ENCODE peak calls at places on chromosome 7, in eight cellular contexts. O is H9, S is cardiac muscle cell, Y is GM12865, T is AG10803, G is adrenal gland, C is lower leg skin, A is bronchial epithelial cell. V is an unnamed sample.

GRCh38 chr7:76512941-76513816 is 2.8 kb downstream of the UPK3B start:
- DNase-seq in O (peak; percentile 76), S (peak; percentile 20), Y (no peak), T (no peak), G (no peak), C (no peak), A (no peak), V (peak; percentile 32)

GRCh38 chr7:99617187-99617781 is 538 bp downstream of the ZSCAN25 start:
- DNase-seq in O (no peak), S (no peak), Y (no peak), T (no peak), G (no peak), C (peak; percentile 12), A (no peak), V (no peak)

GRCh38 chr7:117283371-117283770 is 39.5 kb downstream of the WNT2 start:
- DNase-seq in O (no peak), S (no peak), Y (no peak), T (peak; percentile 90), G (no peak), C (no peak), A (peak; percentile 64), V (no peak)

GRCh38 chr7:128909605-128910568 is 622 bp downstream of the KCP start:
- DNase-seq in O (peak; percentile 88), S (no peak), Y (no peak), T (peak; percentile 6), G (no peak), C (no peak), A (peak; percentile 25), V (no peak)

GRCh38 chr7:159213253-159213652 is 68.6 kb upstream of the VIPR2 start:
- DNase-seq in O (no peak), S (no peak), Y (no peak), T (no peak), G (no peak), C (no peak), A (no peak), V (no peak)

GRCh38 chr7:29864668-29865067 is 58.4 kb downstream of the WIPF3 start:
- DNase-seq in O (no peak), S (no peak), Y (no peak), T (no peak), G (no peak), C (no peak), A (no peak), V (no peak)

GRCh38 chr7:30928254-30928872 is 16.7 kb downstream of the AQP1 start:
- DNase-seq in O (no peak), S (no peak), Y (no peak), T (no peak), G (peak; percentile 12), C (no peak), A (no peak), V (peak; percentile 6)

GRCh38 chr7:108650487-108650886 is 80.8 kb downstream of the DNAJB9 start:
- DNase-seq in O (no peak), S (no peak), Y (no peak), T (peak; percentile 13), G (no peak), C (no peak), A (peak; percentile 26), V (no peak)

GRCh38 chr7:47702096-47702495 is 120.2 kb upstream of the TNS3 start:
- DNase-seq in O (no peak), S (no peak), Y (no peak), T (no peak), G (no peak), C (no peak), A (no peak), V (no peak)

DNA sequence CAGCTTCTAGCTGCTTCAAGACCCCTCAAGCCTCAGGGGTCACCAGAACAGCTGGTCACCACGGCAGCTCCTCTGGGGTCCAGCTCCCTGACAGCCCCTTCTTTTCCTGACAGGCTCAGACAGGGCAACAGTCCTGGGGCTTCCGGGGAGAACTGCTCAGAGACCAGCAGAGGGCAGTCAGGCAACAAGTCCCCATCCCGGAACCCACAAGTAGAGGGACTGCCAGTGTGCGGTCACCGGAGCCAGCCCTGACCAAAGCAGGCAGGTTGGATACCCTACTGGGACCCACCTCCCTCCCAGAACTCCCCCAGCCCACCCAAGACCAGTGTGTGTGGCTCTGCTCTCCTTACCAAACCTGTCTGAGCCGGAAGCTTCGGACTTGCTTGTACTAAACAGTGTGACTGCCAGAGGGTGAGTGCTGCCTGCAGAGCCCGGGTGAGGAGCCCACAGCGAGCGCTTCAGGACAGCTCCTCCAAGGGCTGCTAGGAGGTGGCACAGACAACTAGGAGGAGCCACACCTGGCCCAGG is 40.3 kb downstream of the YKT6 start:
- DNase-seq in O (peak; percentile 87), S (peak; percentile 90), Y (peak; percentile 82), T (peak; percentile 79), G (peak; percentile 85), C (peak; percentile 61), A (peak; percentile 72), V (peak; percentile 93)
- TF ChIP-seq CTCF in O (peak; percentile 76), S (peak; percentile 92), Y (peak; percentile 81), T (peak; percentile 83), G (peak; percentile 82), C (no peak), A (peak; percentile 90), V (peak; percentile 86)

GRCh38 chr7:51299391-51300133 is 17.0 kb downstream of the COBL start:
- DNase-seq in O (no peak), S (no peak), Y (no peak), T (no peak), G (no peak), C (no peak), A (no peak), V (no peak)
- TF ChIP-seq CTCF in O (peak; percentile 45), S (no peak), Y (no peak), T (no peak), G (no peak), C (no peak), A (peak; percentile 15), V (no peak)

DNA sequence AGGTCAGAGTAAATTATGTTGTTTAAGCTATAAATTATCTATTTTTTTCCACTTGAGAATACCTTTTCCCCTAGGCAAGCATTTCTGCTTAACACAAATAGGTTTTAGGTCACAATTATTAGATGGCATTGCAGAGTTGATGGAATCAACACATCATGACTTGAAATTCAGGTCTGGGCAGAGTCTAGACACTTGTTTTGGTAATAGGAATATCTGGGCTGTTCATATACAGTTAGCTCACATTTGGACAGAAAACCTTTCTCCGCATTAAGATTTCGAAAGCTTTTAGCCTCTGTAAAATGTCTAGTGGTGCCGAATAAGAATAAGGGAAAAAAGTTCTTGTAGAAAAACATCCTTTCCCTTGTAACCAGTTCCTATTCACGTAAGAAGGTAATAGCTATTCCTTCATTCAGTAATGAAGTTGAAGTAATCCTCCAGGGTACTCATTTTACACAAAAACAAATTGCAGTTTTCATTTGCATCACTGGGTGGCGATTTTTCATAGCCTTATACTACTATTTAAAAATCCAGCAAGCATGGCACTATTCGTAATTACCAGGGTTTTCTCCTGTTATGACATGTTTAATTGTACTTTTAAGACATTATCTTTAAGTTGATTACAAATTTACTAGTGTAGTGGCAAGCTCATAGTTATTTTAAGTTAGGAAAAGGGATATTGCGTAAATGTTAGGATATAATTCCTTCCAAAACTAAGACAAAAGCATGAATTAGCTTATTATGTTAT is 37.0 kb downstream of the RPA3 start:
- DNase-seq in O (no peak), S (peak; percentile 61), Y (peak; percentile 75), T (peak; percentile 61), G (peak; percentile 62), C (peak; percentile 77), A (peak; percentile 80), V (peak; percentile 28)
- TF ChIP-seq CTCF in O (peak; percentile 64), S (peak; percentile 59), Y (peak; percentile 43), T (peak; percentile 70), G (peak; percentile 79), C (no peak), A (peak; percentile 39), V (no peak)

GRCh38 chr7:111516612-111517011 is 45.7 kb downstream of the IMMP2L start:
- DNase-seq in O (no peak), S (no peak), Y (no peak), T (no peak), G (no peak), C (no peak), A (peak; percentile 42), V (no peak)

GRCh38 chr7:111511845-111512244 is 50.4 kb downstream of the IMMP2L start:
- DNase-seq in O (no peak), S (no peak), Y (no peak), T (no peak), G (no peak), C (no peak), A (peak; percentile 77), V (no peak)

GRCh38 chr7:111510062-111510461 is 52.2 kb downstream of the IMMP2L start:
- DNase-seq in O (no peak), S (no peak), Y (no peak), T (no peak), G (no peak), C (no peak), A (no peak), V (no peak)

GRCh38 chr7:111510584-111511378 is 51.5 kb downstream of the IMMP2L start:
- DNase-seq in O (no peak), S (no peak), Y (no peak), T (no peak), G (no peak), C (no peak), A (peak; percentile 46), V (no peak)

GRCh38 chr7:111513566-111513965 is 48.7 kb downstream of the IMMP2L start:
- DNase-seq in O (no peak), S (no peak), Y (no peak), T (no peak), G (no peak), C (no peak), A (no peak), V (no peak)
- TF ChIP-seq CTCF in O (no peak), S (no peak), Y (no peak), T (no peak), G (no peak), C (no peak), A (no peak), V (no peak)

GRCh38 chr7:111096997-111097396 is 6.1 kb downstream of the LRRN3 start:
- DNase-seq in O (peak; percentile 58), S (no peak), Y (no peak), T (no peak), G (no peak), C (no peak), A (no peak), V (no peak)
- TF ChIP-seq CTCF in O (peak; percentile 51), S (no peak), Y (no peak), T (no peak), G (no peak), C (no peak), A (no peak), V (no peak)

GRCh38 chr7:44085549-44085948 is 3.2 kb upstream of the POLM start:
- DNase-seq in O (no peak), S (no peak), Y (no peak), T (no peak), G (no peak), C (no peak), A (no peak), V (no peak)
- TF ChIP-seq CTCF in O (peak; percentile 42), S (no peak), Y (peak; percentile 22), T (no peak), G (no peak), C (no peak), A (no peak), V (no peak)

GRCh38 chr7:132654150-132654549 is 77.9 kb upstream of the PLXNA4 start:
- DNase-seq in O (peak; percentile 44), S (no peak), Y (peak; percentile 45), T (no peak), G (no peak), C (no peak), A (no peak), V (peak; percentile 55)
- TF ChIP-seq CTCF in O (peak; percentile 65), S (peak; percentile 51), Y (peak; percentile 39), T (peak; percentile 50), G (peak; percentile 24), C (no peak), A (peak; percentile 2), V (peak; percentile 16)